ENCODE peak calls at places on chromosomes 1 and 21, in ten cellular contexts. Q is GM18507; C is WERI-Rb-1; K is activated effector memory CD4-positive, alpha-beta T cell treated with anti-CD3 and anti-CD28 coated beads, Interleukin-2, amount 50 U/mL, for 16 hours; E is hypothalamus; W is stimulated activated CD8-positive, alpha-beta memory T cell treated with anti-CD3 and anti-CD28 coated beads, Interleukin-7, amount 100 ng/mL, for 1 hour; U is ELR; Y is psoas muscle; R is fibroblast of pulmonary artery; J is naive B cell. Z is an unnamed sample.
A peak's percentile ranks its signal among the peaks of the same experiment; 100 is the strongest.

GRCh38 chr1:218357893-218358232 is 12.7 kb downstream of the TGFB2 start:
- DNase-seq in R (no peak), C (no peak), Y (no peak), U (no peak), Q (no peak), K (no peak), W (no peak), E (no peak), J (no peak), Z (no peak)

GRCh38 chr21:27219068-27219467 is 252.2 kb upstream of the ADAMTS5 start:
- DNase-seq in R (peak; percentile 89), Q (no peak), C (no peak), E (no peak), W (no peak), J (no peak), U (peak; percentile 68), K (no peak), Y (no peak), Z (no peak)

GRCh38 chr1:176539018-176539417 is 76.0 kb downstream of the PAPPA2 start:
- DNase-seq in E (no peak), Q (no peak), C (no peak), J (no peak), K (no peak), W (no peak), Y (no peak), U (no peak), R (no peak), Z (no peak)

GRCh38 chr21:32934829-32935228 is 90.9 kb upstream of the OLIG2 start:
- DNase-seq in C (no peak), Q (no peak), U (no peak), J (no peak), K (no peak), W (no peak), E (no peak), Y (no peak), R (no peak), Z (no peak)

GRCh38 chr1:184531296-184531695 is 144.5 kb downstream of the C1orf21 start:
- DNase-seq in K (no peak), Y (no peak), Q (no peak), C (no peak), E (no peak), R (no peak), U (no peak), J (no peak), W (no peak), Z (no peak)

GRCh38 chr1:228416217-228416971 is at the start of gene TRIM17:
- DNase-seq in R (no peak), K (peak; percentile 78), J (peak; percentile 29), E (no peak), Q (no peak), U (peak; percentile 38), W (no peak), C (peak; percentile 50), Y (no peak), Z (no peak)

GRCh38 chr1:159175571-159175970 is 4.2 kb downstream of the CADM3 start:
- DNase-seq in Y (no peak), U (no peak), C (no peak), Q (no peak), K (no peak), W (no peak), R (no peak), J (no peak), E (no peak), Z (no peak)

GRCh38 chr1:94260635-94261387 is 23.4 kb upstream of the ARHGAP29 start:
- DNase-seq in E (no peak), Q (no peak), J (no peak), C (no peak), U (no peak), R (no peak), K (no peak), Y (no peak), W (no peak), Z (no peak)

GRCh38 chr1:72431810-72432209 is 149.5 kb upstream of the NEGR1 start:
- DNase-seq in Q (no peak), R (no peak), K (no peak), J (no peak), E (no peak), Y (no peak), U (peak; percentile 32), W (no peak), C (no peak), Z (no peak)

GRCh38 chr1:208835082-208835467 is 590.9 kb upstream of the PLXNA2 start:
- DNase-seq in K (no peak), Y (no peak), U (no peak), R (no peak), C (no peak), E (no peak), Q (no peak), J (no peak), W (no peak), Z (no peak)

GRCh38 chr1:6420594-6421042 is 899 bp upstream of the HES2 start:
- DNase-seq in K (no peak), Y (no peak), C (no peak), J (no peak), Q (no peak), U (no peak), W (no peak), E (no peak), R (no peak), Z (no peak)

GRCh38 chr1:153608089-153608672 is 4.8 kb downstream of the S100A16 start:
- DNase-seq in J (no peak), U (peak; percentile 27), Q (no peak), K (no peak), Y (no peak), W (no peak), R (no peak), C (no peak), E (no peak), Z (no peak)

GRCh38 chr1:6460349-6461236 is 5.4 kb downstream of the TNFRSF25 start:
- DNase-seq in W (peak; percentile 62), R (peak; percentile 25), U (no peak), C (no peak), K (peak; percentile 97), E (no peak), Y (no peak), Q (no peak), J (peak; percentile 17), Z (no peak)

GRCh38 chr1:106798991-106799390 is 257.5 kb upstream of the PRMT6 start:
- DNase-seq in W (no peak), J (no peak), K (no peak), Q (no peak), C (peak; percentile 6), E (no peak), R (peak; percentile 2), U (peak; percentile 19), Y (no peak), Z (no peak)

GRCh38 chr1:109927908-109928307 is 17.3 kb downstream of the CSF1 start:
- DNase-seq in E (no peak), U (peak; percentile 32), J (no peak), Y (peak; percentile 86), W (no peak), R (peak; percentile 99), K (no peak), Q (no peak), C (no peak), Z (no peak)

GRCh38 chr1:54289061-54289938 is 89.3 kb downstream of the MRPL37 start:
- DNase-seq in K (no peak), E (no peak), Q (no peak), Y (no peak), W (no peak), C (peak; percentile 97), U (no peak), R (no peak), J (no peak), Z (no peak)

GRCh38 chr1:64537942-64538341 is 68.0 kb downstream of the CACHD1 start:
- DNase-seq in E (no peak), R (no peak), Q (no peak), U (no peak), W (no peak), K (no peak), J (no peak), Y (no peak), C (no peak), Z (no peak)

GRCh38 chr1:61486783-61487505 is 238.0 kb downstream of the TM2D1 start:
- DNase-seq in K (no peak), R (no peak), C (no peak), Y (no peak), J (no peak), U (no peak), W (no peak), E (no peak), Q (no peak), Z (no peak)

GRCh38 chr21:38312822-38313221 is 56.0 kb downstream of the KCNJ15 start:
- DNase-seq in U (no peak), C (no peak), K (no peak), W (no peak), E (no peak), R (no peak), Q (no peak), J (no peak), Y (no peak), Z (no peak)

GRCh38 chr1:198304431-198304830 is 147.6 kb downstream of the NEK7 start:
- DNase-seq in W (no peak), Q (no peak), U (no peak), J (no peak), E (no peak), K (no peak), C (no peak), R (no peak), Y (no peak), Z (no peak)

GRCh38 chr1:89199515-89199914 is 773 bp upstream of the GBP4 start:
- DNase-seq in Q (no peak), C (no peak), K (no peak), E (no peak), W (no peak), U (no peak), Y (no peak), R (no peak), J (peak; percentile 25), Z (no peak)

GRCh38 chr1:6197746-6198427 is 1.5 kb downstream of the RPL22 start:
- DNase-seq in J (no peak), W (no peak), U (no peak), E (no peak), C (no peak), Q (no peak), Y (no peak), R (no peak), K (no peak), Z (no peak)

GRCh38 chr1:150235436-150235851 is 468 bp downstream of the ANP32E start:
- DNase-seq in K (peak; percentile 71), C (peak; percentile 46), J (no peak), Y (no peak), W (no peak), E (no peak), Q (no peak), U (peak; percentile 62), R (no peak), Z (no peak)

GRCh38 chr21:32930673-32931072 is 95.1 kb upstream of the OLIG2 start:
- DNase-seq in U (no peak), E (no peak), Y (no peak), Q (no peak), J (no peak), C (no peak), R (no peak), K (no peak), W (no peak), Z (no peak)

GRCh38 chr1:86345053-86345452 is 51.1 kb downstream of the ODF2L start:
- DNase-seq in C (no peak), K (no peak), E (no peak), Y (no peak), R (no peak), U (peak; percentile 16), W (no peak), J (no peak), Q (no peak), Z (no peak)

GRCh38 chr1:56137829-56138505 is 441.4 kb downstream of the PLPP3 start:
- DNase-seq in J (no peak), C (no peak), Y (no peak), R (peak; percentile 53), W (no peak), Q (no peak), U (peak; percentile 8), E (no peak), K (no peak), Z (no peak)

GRCh38 chr1:212722270-212722945 is 22.8 kb upstream of the BATF3 start:
- DNase-seq in W (no peak), Y (no peak), R (no peak), Q (no peak), E (no peak), U (no peak), C (no peak), J (no peak), K (no peak), Z (no peak)

GRCh38 chr1:55378582-55378981 is 163.4 kb upstream of the USP24 start:
- DNase-seq in W (no peak), C (peak; percentile 64), E (no peak), J (no peak), R (peak; percentile 61), Q (no peak), Y (no peak), K (no peak), U (no peak), Z (no peak)

Z was measured in esophagus squamous epithelium.